ENCODE peak calls at places on chromosomes 1 and 21, in five cellular contexts. One of them, this sample, is unnamed.

GRCh38 chr1:36565576-36566501 is 83.1 kb upstream of the CSF3R start:
- DNase-seq in body of pancreas: no peak
- DNase-seq in MG63: no peak
- DNase-seq in head of caudate nucleus: no peak
- DNase-seq in tibial artery: peak; percentile 10
- DNase-seq in this sample: no peak

GRCh38 chr21:16169102-16169511 is 439.3 kb downstream of the USP25 start:
- DNase-seq in body of pancreas: no peak
- DNase-seq in MG63: no peak
- DNase-seq in head of caudate nucleus: no peak
- DNase-seq in tibial artery: no peak
- DNase-seq in this sample: no peak

GRCh38 chr1:10861822-10862221 is 65.4 kb upstream of the CASZ1 start:
- DNase-seq in body of pancreas: no peak
- DNase-seq in MG63: no peak
- DNase-seq in head of caudate nucleus: no peak
- DNase-seq in tibial artery: no peak
- DNase-seq in this sample: no peak

GRCh38 chr1:55062801-55063561 is 23.6 kb downstream of the PCSK9 start:
- DNase-seq in body of pancreas: no peak
- DNase-seq in MG63: no peak
- DNase-seq in head of caudate nucleus: no peak
- DNase-seq in tibial artery: no peak
- DNase-seq in this sample: no peak

GRCh38 chr1:167412072-167412471 is 106.3 kb downstream of the CD247 start:
- DNase-seq in body of pancreas: peak; percentile 67
- DNase-seq in MG63: no peak
- DNase-seq in head of caudate nucleus: no peak
- DNase-seq in tibial artery: no peak
- DNase-seq in this sample: no peak

GRCh38 chr1:236303675-236304074 is 21.9 kb upstream of the ERO1B start:
- DNase-seq in body of pancreas: no peak
- DNase-seq in MG63: no peak
- DNase-seq in head of caudate nucleus: no peak
- DNase-seq in tibial artery: no peak
- DNase-seq in this sample: no peak

GRCh38 chr1:113540328-113540727 is 150.0 kb downstream of the MAGI3 start:
- DNase-seq in body of pancreas: no peak
- DNase-seq in MG63: no peak
- DNase-seq in head of caudate nucleus: no peak
- DNase-seq in tibial artery: no peak
- DNase-seq in this sample: no peak

GRCh38 chr1:2166254-2166653 is 28.3 kb downstream of the FAAP20 start:
- DNase-seq in body of pancreas: no peak
- DNase-seq in MG63: no peak
- DNase-seq in head of caudate nucleus: no peak
- DNase-seq in tibial artery: no peak
- DNase-seq in this sample: no peak

GRCh38 chr1:114154963-114155322 is 1.3 kb upstream of the SYT6 start:
- DNase-seq in body of pancreas: no peak
- DNase-seq in MG63: peak; percentile 63
- DNase-seq in head of caudate nucleus: no peak
- DNase-seq in tibial artery: no peak
- DNase-seq in this sample: no peak

GRCh38 chr1:162847839-162848453 is 13.0 kb downstream of the CCDC190 start:
- DNase-seq in body of pancreas: peak; percentile 80
- DNase-seq in MG63: peak; percentile 56
- DNase-seq in head of caudate nucleus: peak; percentile 79
- DNase-seq in tibial artery: peak; percentile 80
- DNase-seq in this sample: peak; percentile 39

GRCh38 chr1:146034976-146035469 is 13.5 kb upstream of the HJV start:
- DNase-seq in body of pancreas: no peak
- DNase-seq in MG63: peak; percentile 33
- DNase-seq in head of caudate nucleus: no peak
- DNase-seq in tibial artery: no peak
- DNase-seq in this sample: no peak